ENCODE peak calls at places on chromosomes 6 and 20, in five cellular contexts. One of them, this sample, is unnamed.

GRCh38 chr6:155778336-155778735 is 322.7 kb upstream of the NOX3 start:
- DNase-seq in IMR-90: no peak
- DNase-seq in left lung: no peak
- DNase-seq in ovary: no peak
- DNase-seq in neural progenitor cell: no peak
- DNase-seq in this sample: no peak

GRCh38 chr6:27188206-27188884 is 59.2 kb upstream of the PRSS16 start:
- DNase-seq in IMR-90: peak; percentile 84
- DNase-seq in left lung: no peak
- DNase-seq in ovary: peak; percentile 49
- DNase-seq in neural progenitor cell: peak; percentile 94
- DNase-seq in this sample: peak; percentile 74

GRCh38 chr6:76264466-76264865 is 192.0 kb upstream of the IMPG1 start:
- DNase-seq in IMR-90: no peak
- DNase-seq in left lung: no peak
- DNase-seq in ovary: no peak
- DNase-seq in neural progenitor cell: no peak
- DNase-seq in this sample: no peak

GRCh38 chr6:1538348-1538747 is 71.4 kb upstream of the FOXC1 start:
- DNase-seq in IMR-90: no peak
- DNase-seq in left lung: no peak
- DNase-seq in ovary: no peak
- DNase-seq in neural progenitor cell: no peak
- DNase-seq in this sample: no peak

GRCh38 chr20:46831633-46832011 is 63.0 kb upstream of the EYA2 start:
- DNase-seq in IMR-90: peak; percentile 12
- DNase-seq in left lung: no peak
- DNase-seq in ovary: no peak
- DNase-seq in neural progenitor cell: no peak
- DNase-seq in this sample: no peak

GRCh38 chr6:127515794-127516675 is 3.1 kb downstream of the MTCL3 start:
- DNase-seq in IMR-90: peak; percentile 55
- DNase-seq in left lung: peak; percentile 83
- DNase-seq in ovary: peak; percentile 74
- DNase-seq in neural progenitor cell: peak; percentile 87
- DNase-seq in this sample: no peak

GRCh38 chr20:46011631-46012482 is 3.1 kb downstream of the MMP9 start:
- DNase-seq in IMR-90: peak; percentile 15
- DNase-seq in left lung: peak; percentile 93
- DNase-seq in ovary: peak; percentile 28
- DNase-seq in neural progenitor cell: peak; percentile 42
- DNase-seq in this sample: no peak

GRCh38 chr6:2464641-2465040 is 219.2 kb upstream of the GMDS start:
- DNase-seq in IMR-90: no peak
- DNase-seq in left lung: no peak
- DNase-seq in ovary: no peak
- DNase-seq in neural progenitor cell: no peak
- DNase-seq in this sample: no peak

GRCh38 chr6:33000053-33000452 is 9.3 kb downstream of the HLA-DOA start:
- DNase-seq in IMR-90: no peak
- DNase-seq in left lung: no peak
- DNase-seq in ovary: no peak
- DNase-seq in neural progenitor cell: peak; percentile 70
- DNase-seq in this sample: no peak

DNA sequence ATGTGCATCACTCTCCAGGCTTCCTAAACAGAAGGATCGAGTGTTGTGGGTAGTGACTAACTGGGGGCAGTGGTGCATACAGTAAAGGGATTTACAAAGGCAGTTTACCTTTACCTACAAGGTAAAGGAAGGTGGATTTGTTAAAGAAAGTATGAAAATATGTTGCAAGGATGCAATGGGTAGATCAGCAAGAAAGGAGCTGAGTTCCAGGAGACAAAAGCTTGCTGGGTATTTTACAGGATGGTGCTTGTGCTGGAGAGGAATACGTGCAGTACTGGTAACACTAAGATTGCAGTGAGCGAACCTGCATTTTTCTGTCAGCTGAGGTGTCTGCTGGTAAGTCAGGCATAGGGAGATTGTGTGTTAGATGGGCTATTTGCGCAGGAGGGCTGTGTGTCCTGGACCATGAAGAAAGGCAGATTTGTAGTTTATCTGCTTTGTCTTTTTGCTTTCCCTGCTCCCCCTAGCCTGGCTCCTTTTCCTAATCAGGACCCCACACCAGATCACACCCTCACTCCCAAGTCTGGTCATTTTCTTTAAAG is 304.6 kb downstream of the THBS2 start:
- DNase-seq in IMR-90: no peak
- DNase-seq in left lung: no peak
- DNase-seq in ovary: no peak
- DNase-seq in neural progenitor cell: no peak
- DNase-seq in this sample: no peak
- H3K4me3 ChIP-seq in IMR-90: no peak overlapping the region
- H3K4me3 ChIP-seq in left lung: no peak overlapping the region
- H3K4me3 ChIP-seq in ovary: no peak overlapping the region
- H3K4me3 ChIP-seq in neural progenitor cell: no peak overlapping the region
- H3K4me3 ChIP-seq in this sample: no peak overlapping the region

GRCh38 chr6:100503043-100503442 is 38.3 kb upstream of the SIM1 start:
- DNase-seq in IMR-90: no peak
- DNase-seq in left lung: no peak
- DNase-seq in ovary: no peak
- DNase-seq in neural progenitor cell: no peak
- DNase-seq in this sample: no peak
- H3K27ac ChIP-seq in IMR-90: no peak overlapping the region
- H3K27ac ChIP-seq in left lung: no peak overlapping the region
- H3K27ac ChIP-seq in ovary: no peak overlapping the region
- H3K27ac ChIP-seq in neural progenitor cell: no peak overlapping the region
- H3K27ac ChIP-seq in this sample: no peak overlapping the region

DNA sequence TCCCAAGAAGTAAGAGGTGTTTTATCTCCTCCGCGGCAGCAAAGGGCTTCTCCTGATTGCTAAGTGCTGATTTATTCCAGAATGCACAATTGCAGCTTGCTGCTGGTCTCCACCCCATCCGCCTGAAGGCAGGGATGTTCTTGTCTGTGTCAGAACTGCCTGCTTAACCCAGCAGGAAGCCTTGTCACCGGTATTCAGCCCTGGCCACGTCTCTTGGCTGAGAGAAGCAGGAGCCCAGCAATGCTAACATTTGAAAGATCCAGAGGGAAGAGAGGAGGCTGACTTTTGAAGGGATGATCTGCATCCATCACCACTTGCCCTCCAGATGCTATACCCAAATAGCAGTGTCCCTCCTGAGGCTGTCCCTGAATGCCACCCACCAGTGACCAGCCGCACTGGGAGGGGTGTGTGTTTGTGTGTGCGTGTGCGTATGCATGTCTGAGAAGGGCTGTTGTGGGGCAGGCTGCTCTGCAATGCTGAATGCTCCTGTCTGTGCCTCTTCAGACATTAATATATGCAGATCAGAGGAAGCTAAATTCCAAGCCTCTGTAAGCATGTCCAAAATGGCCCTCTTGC is 4.0 kb downstream of the SCML4 start:
- DNase-seq in IMR-90: peak; percentile 1
- DNase-seq in left lung: no peak
- DNase-seq in ovary: no peak
- DNase-seq in neural progenitor cell: peak; percentile 81
- DNase-seq in this sample: no peak
- H3K4me1 ChIP-seq in IMR-90: no peaks in the 10 kb centered on the region
- H3K4me1 ChIP-seq in left lung: peaks cover 11% of the 10 kb centered on the region
- H3K4me1 ChIP-seq in ovary: peaks cover 5% of the 10 kb centered on the region
- H3K4me1 ChIP-seq in neural progenitor cell: peaks cover 54% of the 10 kb centered on the region
- H3K4me1 ChIP-seq in this sample: peaks cover 12% of the 10 kb centered on the region

GRCh38 chr20:11918280-11918952 is 723 bp downstream of the BTBD3 start:
- DNase-seq in IMR-90: no peak
- DNase-seq in left lung: no peak
- DNase-seq in ovary: no peak
- DNase-seq in neural progenitor cell: no peak
- DNase-seq in this sample: no peak
- H3K4me3 ChIP-seq in IMR-90: peak overlapping the region; percentile 45
- H3K4me3 ChIP-seq in left lung: peak overlapping the region; percentile 26
- H3K4me3 ChIP-seq in ovary: peak overlapping the region; percentile 32
- H3K4me3 ChIP-seq in neural progenitor cell: no peak overlapping the region
- H3K4me3 ChIP-seq in this sample: peak overlapping the region; percentile 21

DNA sequence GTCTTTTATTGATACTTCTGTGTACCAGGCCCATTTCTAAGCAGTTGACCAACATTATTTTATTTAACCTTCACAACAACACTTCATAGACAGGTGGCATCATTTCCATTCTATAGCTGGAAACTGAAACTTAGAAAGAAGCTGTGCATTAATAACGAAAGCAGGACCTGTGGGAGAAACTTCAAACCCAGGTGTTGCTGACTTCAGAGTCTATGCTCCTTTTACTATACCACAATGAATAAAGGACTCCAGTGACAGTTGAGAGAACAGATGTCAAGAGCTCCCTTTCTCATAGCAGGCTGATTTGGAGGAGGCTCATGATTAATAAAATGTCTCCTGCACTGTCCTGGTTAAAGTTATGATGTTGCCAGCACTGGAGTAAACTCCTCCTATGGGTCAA is 56.6 kb upstream of the POU3F2 start:
- DNase-seq in IMR-90: no peak
- DNase-seq in left lung: no peak
- DNase-seq in ovary: no peak
- DNase-seq in neural progenitor cell: no peak
- DNase-seq in this sample: no peak
- H3K27ac ChIP-seq in IMR-90: no peak overlapping the region
- H3K27ac ChIP-seq in left lung: no peak overlapping the region
- H3K27ac ChIP-seq in ovary: no peak overlapping the region
- H3K27ac ChIP-seq in neural progenitor cell: no peak overlapping the region
- H3K27ac ChIP-seq in this sample: no peak overlapping the region

GRCh38 chr6:47203968-47204611 is 105.6 kb downstream of the TNFRSF21 start:
- DNase-seq in IMR-90: no peak
- DNase-seq in left lung: no peak
- DNase-seq in ovary: no peak
- DNase-seq in neural progenitor cell: no peak
- DNase-seq in this sample: no peak

GRCh38 chr6:47203266-47203967 is 106.3 kb downstream of the TNFRSF21 start:
- DNase-seq in IMR-90: peak; percentile 13
- DNase-seq in left lung: no peak
- DNase-seq in ovary: no peak
- DNase-seq in neural progenitor cell: no peak
- DNase-seq in this sample: no peak

GRCh38 chr6:47209632-47210031 is 100.1 kb downstream of the TNFRSF21 start:
- DNase-seq in IMR-90: peak; percentile 70
- DNase-seq in left lung: no peak
- DNase-seq in ovary: no peak
- DNase-seq in neural progenitor cell: no peak
- DNase-seq in this sample: no peak

GRCh38 chr6:47206626-47207025 is 103.1 kb downstream of the TNFRSF21 start:
- DNase-seq in IMR-90: peak; percentile 72
- DNase-seq in left lung: no peak
- DNase-seq in ovary: no peak
- DNase-seq in neural progenitor cell: no peak
- DNase-seq in this sample: no peak

GRCh38 chr6:47207261-47207660 is 102.4 kb downstream of the TNFRSF21 start:
- DNase-seq in IMR-90: no peak
- DNase-seq in left lung: no peak
- DNase-seq in ovary: no peak
- DNase-seq in neural progenitor cell: no peak
- DNase-seq in this sample: no peak
- H3K4me1 ChIP-seq in IMR-90: peaks cover 2% of the 10 kb centered on the region
- H3K4me1 ChIP-seq in left lung: no peaks in the 10 kb centered on the region
- H3K4me1 ChIP-seq in ovary: no peaks in the 10 kb centered on the region
- H3K4me1 ChIP-seq in neural progenitor cell: no peaks in the 10 kb centered on the region
- H3K4me1 ChIP-seq in this sample: no peaks in the 10 kb centered on the region

This sample was measured in tibial artery.